ENCODE peak calls at places on chromosomes 12 and 14, in nine cellular contexts. B, F, J, I, G, Z, T, O and Q are unnamed samples.

GRCh38 chr12:54037360-54038259 is 4.8 kb downstream of the HOXC5 start:
- DNase-seq in O (no peak), B (no peak), I (no peak), F (no peak), Z (no peak), G (no peak), T (no peak), J (no peak), Q (no peak)

GRCh38 chr14:76726551-76726961 is 34.7 kb upstream of the VASH1 start:
- DNase-seq in J (no peak), G (no peak), O (no peak), T (no peak), B (no peak), I (no peak), F (no peak), Z (no peak), Q (no peak)

GRCh38 chr12:86623267-86623666 is 367.1 kb upstream of the MGAT4C start:
- DNase-seq in G (no peak), O (no peak), Z (no peak), J (no peak), T (no peak), I (peak), B (no peak), F (no peak), Q (no peak)

GRCh38 chr12:48022676-48023385 is 18.6 kb upstream of the COL2A1 start:
- DNase-seq in J (no peak), I (no peak), F (no peak), B (no peak), Z (no peak), T (no peak), O (no peak), G (no peak), Q (peak)

GRCh38 chr14:85165091-85165490 is 364.9 kb upstream of the FLRT2 start:
- DNase-seq in B (no peak), I (peak), J (no peak), Z (no peak), T (no peak), G (no peak), O (no peak), F (no peak), Q (no peak)

GRCh38 chr12:93740721-93741120 is 63.5 kb downstream of the CRADD start:
- DNase-seq in F (no peak), J (no peak), I (no peak), O (no peak), B (no peak), G (no peak), Z (no peak), T (no peak), Q (no peak)

GRCh38 chr12:22529281-22530060 is 14.9 kb downstream of the C2CD5 start:
- DNase-seq in J (peak), G (peak), I (peak), O (no peak), B (no peak), Z (peak), F (no peak), T (peak), Q (no peak)

GRCh38 chr12:85866929-85867776 is 6.9 kb upstream of the NTS start:
- DNase-seq in F (no peak), O (no peak), I (peak), T (peak), B (peak), G (no peak), Z (peak), J (peak), Q (no peak)

GRCh38 chr12:92509156-92509758 is 193.5 kb upstream of the PLEKHG7 start:
- DNase-seq in B (no peak), O (no peak), I (no peak), T (peak), J (no peak), F (no peak), G (no peak), Z (no peak), Q (no peak)

GRCh38 chr12:115752913-115753726 is 524.4 kb downstream of the MED13L start:
- DNase-seq in B (peak), Z (peak), G (peak), F (no peak), T (peak), J (peak), O (no peak), I (peak), Q (peak)